ENCODE peak calls at places on chromosome 15, in seven cellular contexts. F, U, Y, G, B, Z and E are unnamed samples.

GRCh38 chr15:59260090-59260489 is 53.4 kb downstream of the LDHAL6B start:
- DNase-seq in Y (no peak), F (no peak), Z (no peak), G (no peak), U (no peak), B (no peak), E (no peak)

GRCh38 chr15:38996111-38996541 is 431.5 kb upstream of the RASGRP1 start:
- DNase-seq in G (no peak), Z (peak; percentile 90), F (no peak), U (no peak), B (no peak), Y (peak; percentile 67), E (no peak)

GRCh38 chr15:39025331-39025730 is 460.7 kb upstream of the RASGRP1 start:
- DNase-seq in G (no peak), B (no peak), Z (peak; percentile 14), F (peak; percentile 13), Y (no peak), U (no peak), E (no peak)

GRCh38 chr15:65935391-65935790 is 66.1 kb downstream of the RAB11A start:
- DNase-seq in U (no peak), F (no peak), B (no peak), G (no peak), Z (no peak), Y (no peak), E (no peak)

GRCh38 chr15:67405208-67406191 is 115.4 kb upstream of the C15orf61 start:
- DNase-seq in Y (peak; percentile 49), Z (peak; percentile 82), B (no peak), G (no peak), U (no peak), F (no peak), E (no peak)

GRCh38 chr15:23567921-23568320 is 2.4 kb downstream of the MKRN3 start:
- DNase-seq in Z (no peak), F (no peak), U (no peak), Y (no peak), G (no peak), B (no peak), E (no peak)

GRCh38 chr15:51760805-51761204 is 9.4 kb downstream of the TMOD2 start:
- DNase-seq in Y (no peak), F (no peak), Z (no peak), B (no peak), G (no peak), U (no peak), E (no peak)

GRCh38 chr15:74956648-74957300 is at the start of gene RPP25:
- DNase-seq in F (peak; percentile 78), B (peak; percentile 92), U (peak; percentile 78), Y (peak; percentile 63), G (peak; percentile 83), Z (peak; percentile 89), E (peak; percentile 79)

GRCh38 chr15:62326460-62327011 is 161.5 kb upstream of the C2CD4B start:
- DNase-seq in Z (no peak), Y (no peak), B (no peak), U (no peak), G (no peak), F (no peak), E (no peak)

GRCh38 chr15:28921336-28921735 is 35.6 kb downstream of the APBA2 start:
- DNase-seq in F (no peak), B (peak; percentile 20), Y (no peak), G (no peak), U (no peak), Z (no peak), E (no peak)

GRCh38 chr15:65406402-65407000 is 16.2 kb downstream of the IGDCC4 start:
- DNase-seq in G (no peak), U (no peak), Z (no peak), B (no peak), F (no peak), Y (no peak), E (peak; percentile 6)

GRCh38 chr15:100852630-100853029 is 27.0 kb upstream of the ALDH1A3 start:
- DNase-seq in G (no peak), F (no peak), Z (no peak), Y (no peak), U (no peak), B (no peak), E (no peak)

GRCh38 chr15:65233651-65234050 is 22.4 kb upstream of the CILP start:
- DNase-seq in B (no peak), U (no peak), F (no peak), Z (no peak), G (no peak), Y (no peak), E (no peak)

GRCh38 chr15:69857686-69858391 is 239.9 kb downstream of the TLE3 start:
- DNase-seq in U (no peak), Y (no peak), G (no peak), Z (no peak), B (peak; percentile 63), F (no peak), E (no peak)

GRCh38 chr15:69557340-69558137 is 104.9 kb downstream of the RPLP1 start:
- DNase-seq in U (no peak), Z (peak; percentile 93), B (no peak), F (no peak), Y (peak; percentile 86), G (no peak), E (no peak)

GRCh38 chr15:67177750-67178149 is 76.7 kb downstream of the AAGAB start:
- DNase-seq in U (no peak), B (no peak), G (no peak), Z (no peak), Y (no peak), F (no peak), E (no peak)

GRCh38 chr15:73802336-73803105 is 49.4 kb upstream of the INSYN1 start:
- DNase-seq in B (no peak), Y (no peak), U (peak; percentile 21), G (peak; percentile 51), F (peak; percentile 35), Z (no peak), E (no peak)

GRCh38 chr15:62124176-62124952 is 40.7 kb downstream of the C2CD4B start:
- DNase-seq in G (no peak), Z (peak; percentile 60), B (no peak), F (no peak), U (no peak), Y (no peak), E (no peak)

GRCh38 chr15:50071551-50072258 is 47.3 kb downstream of the ATP8B4 start:
- DNase-seq in F (no peak), G (no peak), Y (no peak), Z (no peak), U (no peak), B (no peak), E (no peak)

GRCh38 chr15:74579001-74579400 is 36.6 kb upstream of the CLK3 start:
- DNase-seq in Y (no peak), B (no peak), Z (no peak), F (no peak), G (no peak), U (no peak), E (no peak)

GRCh38 chr15:90209591-90209990 is 8.5 kb downstream of the SEMA4B start:
- DNase-seq in U (no peak), B (no peak), G (no peak), Y (no peak), Z (no peak), F (no peak), E (no peak)

GRCh38 chr15:56984681-56985515 is 66.5 kb downstream of the TCF12 start:
- DNase-seq in B (no peak), Y (no peak), Z (peak; percentile 45), G (no peak), F (no peak), U (no peak), E (no peak)

GRCh38 chr15:98714906-98715305 is 66.6 kb downstream of the IGF1R start:
- DNase-seq in U (no peak), Z (no peak), F (no peak), G (no peak), B (no peak), Y (no peak), E (no peak)

GRCh38 chr15:90230610-90231009 is 3.1 kb downstream of the CIB1 start:
- DNase-seq in F (no peak), G (no peak), Z (no peak), B (no peak), Y (no peak), U (no peak), E (no peak)

GRCh38 chr15:69067296-69067695 is 52.8 kb downstream of the NOX5 start:
- DNase-seq in U (no peak), Z (peak; percentile 4), Y (no peak), B (no peak), F (no peak), G (no peak), E (no peak)

GRCh38 chr15:28885289-28885629 is 515 bp upstream of the APBA2 start:
- DNase-seq in Y (no peak), F (no peak), G (no peak), B (no peak), Z (peak; percentile 18), U (no peak), E (no peak)

DNA sequence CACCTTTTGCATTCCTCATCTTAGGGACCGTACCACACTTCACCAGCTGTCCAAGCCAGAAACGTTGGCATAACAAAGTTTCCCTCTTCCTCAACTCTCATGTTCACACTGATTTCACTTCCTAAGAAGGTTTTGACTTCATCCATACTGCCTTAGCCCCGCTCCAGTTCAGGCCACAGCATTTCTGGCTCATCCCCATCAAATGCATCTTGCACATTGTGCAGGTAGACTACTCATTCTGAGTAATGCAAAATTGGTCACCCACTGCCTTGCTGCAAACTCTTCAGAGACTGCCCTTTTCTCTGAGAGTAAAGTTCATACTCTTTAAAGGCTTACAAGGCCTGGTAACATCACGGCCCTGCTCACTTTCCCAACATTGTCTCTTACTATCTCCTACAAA is 8.8 kb downstream of the NUSAP1 start:
- DNase-seq in Y (no peak), U (no peak), B (no peak), G (no peak), Z (no peak), F (no peak), E (no peak)
- TF ChIP-seq CTCF in Y (no peak), U (no peak), B (no peak), G (no peak), Z (no peak), F (no peak), E (no peak)

GRCh38 chr15:33311312-33311971 is 675 bp downstream of the RYR3 start:
- DNase-seq in U (peak; percentile 17), Z (no peak), F (peak; percentile 18), Y (no peak), G (no peak), B (peak; percentile 75), E (no peak)
- H3K4me3 ChIP-seq in U (peak overlapping the region; percentile 45), Z (peak overlapping the region; percentile 45), F (peak overlapping the region; percentile 72), Y (no peak overlapping the region), G (peak overlapping the region; percentile 46), B (peak overlapping the region; percentile 79), E (no peak overlapping the region)

GRCh38 chr15:77836116-77836798 is 203.5 kb upstream of the LINGO1 start:
- DNase-seq in B (peak; percentile 80), F (no peak), U (no peak), Y (peak; percentile 17), Z (peak; percentile 43), G (no peak), E (no peak)
- H3K27me3 ChIP-seq in B (no peaks in the 10 kb centered on the region), F (no peaks in the 10 kb centered on the region), U (no peaks in the 10 kb centered on the region), Y (peaks cover 13% of the 10 kb centered on the region), Z (no peaks in the 10 kb centered on the region), G (peaks cover 44% of the 10 kb centered on the region), E (no peaks in the 10 kb centered on the region)

GRCh38 chr15:71651750-71652186 is 158.6 kb upstream of the NR2E3 start:
- DNase-seq in U (no peak), Z (peak; percentile 74), B (peak; percentile 83), F (no peak), Y (peak; percentile 17), G (no peak), E (peak; percentile 18)
- TF ChIP-seq CTCF in U (peak; percentile 16), Z (peak; percentile 59), B (peak; percentile 85), F (peak; percentile 30), Y (peak; percentile 63), G (peak; percentile 27), E (no peak)